ENCODE peak calls at places on chromosomes 16 and 17, in seven cellular contexts. One of them, this sample, is unnamed.

GRCh38 chr17:43720311-43721060 is 38.1 kb downstream of the SOST start:
- DNase-seq in hepatocyte: peak; percentile 82
- DNase-seq in AG09319: no peak
- DNase-seq in bronchial epithelial cell: peak; percentile 29
- DNase-seq in left ventricle myocardium inferior: peak; percentile 86
- DNase-seq in fibroblast of mammary gland: peak; percentile 48
- DNase-seq in CD4-positive, alpha-beta T cell: peak; percentile 63
- DNase-seq in this sample: peak; percentile 70

GRCh38 chr16:31375231-31375630 is 17.9 kb upstream of the ITGAD start:
- DNase-seq in hepatocyte: no peak
- DNase-seq in AG09319: no peak
- DNase-seq in bronchial epithelial cell: no peak
- DNase-seq in left ventricle myocardium inferior: no peak
- DNase-seq in fibroblast of mammary gland: no peak
- DNase-seq in CD4-positive, alpha-beta T cell: no peak
- DNase-seq in this sample: no peak

GRCh38 chr17:62790554-62790953 is 17.6 kb downstream of the MARCHF10 start:
- DNase-seq in hepatocyte: no peak
- DNase-seq in AG09319: peak; percentile 62
- DNase-seq in bronchial epithelial cell: peak; percentile 75
- DNase-seq in left ventricle myocardium inferior: no peak
- DNase-seq in fibroblast of mammary gland: peak; percentile 88
- DNase-seq in CD4-positive, alpha-beta T cell: no peak
- DNase-seq in this sample: no peak

GRCh38 chr16:81466351-81466960 is 21.8 kb downstream of the CMIP start:
- DNase-seq in hepatocyte: no peak
- DNase-seq in AG09319: no peak
- DNase-seq in bronchial epithelial cell: peak; percentile 43
- DNase-seq in left ventricle myocardium inferior: peak; percentile 10
- DNase-seq in fibroblast of mammary gland: peak; percentile 48
- DNase-seq in CD4-positive, alpha-beta T cell: no peak
- DNase-seq in this sample: no peak

GRCh38 chr17:80633994-80634566 is 89.4 kb downstream of the RPTOR start:
- DNase-seq in hepatocyte: no peak
- DNase-seq in AG09319: no peak
- DNase-seq in bronchial epithelial cell: no peak
- DNase-seq in left ventricle myocardium inferior: no peak
- DNase-seq in fibroblast of mammary gland: no peak
- DNase-seq in CD4-positive, alpha-beta T cell: no peak
- DNase-seq in this sample: no peak

GRCh38 chr17:15910791-15911190 is 34.1 kb upstream of the ADORA2B start:
- DNase-seq in hepatocyte: no peak
- DNase-seq in AG09319: no peak
- DNase-seq in bronchial epithelial cell: peak; percentile 62
- DNase-seq in left ventricle myocardium inferior: no peak
- DNase-seq in fibroblast of mammary gland: no peak
- DNase-seq in CD4-positive, alpha-beta T cell: no peak
- DNase-seq in this sample: no peak

GRCh38 chr17:12568358-12569251 is 97.1 kb upstream of the MYOCD start:
- DNase-seq in hepatocyte: no peak
- DNase-seq in AG09319: no peak
- DNase-seq in bronchial epithelial cell: peak; percentile 57
- DNase-seq in left ventricle myocardium inferior: no peak
- DNase-seq in fibroblast of mammary gland: no peak
- DNase-seq in CD4-positive, alpha-beta T cell: no peak
- DNase-seq in this sample: no peak

GRCh38 chr16:68893710-68894705 is 50.7 kb downstream of the TANGO6 start:
- DNase-seq in hepatocyte: peak; percentile 80
- DNase-seq in AG09319: no peak
- DNase-seq in bronchial epithelial cell: peak; percentile 25
- DNase-seq in left ventricle myocardium inferior: peak; percentile 40
- DNase-seq in fibroblast of mammary gland: peak; percentile 17
- DNase-seq in CD4-positive, alpha-beta T cell: no peak
- DNase-seq in this sample: no peak

GRCh38 chr16:69315486-69316311 is 4.5 kb downstream of the VPS4A start:
- DNase-seq in hepatocyte: no peak
- DNase-seq in AG09319: no peak
- DNase-seq in bronchial epithelial cell: no peak
- DNase-seq in left ventricle myocardium inferior: no peak
- DNase-seq in fibroblast of mammary gland: no peak
- DNase-seq in CD4-positive, alpha-beta T cell: no peak
- DNase-seq in this sample: no peak

GRCh38 chr17:41928693-41929251 is 1.6 kb upstream of the ODAD4 start:
- DNase-seq in hepatocyte: no peak
- DNase-seq in AG09319: no peak
- DNase-seq in bronchial epithelial cell: no peak
- DNase-seq in left ventricle myocardium inferior: no peak
- DNase-seq in fibroblast of mammary gland: no peak
- DNase-seq in CD4-positive, alpha-beta T cell: no peak
- DNase-seq in this sample: no peak

GRCh38 chr17:59839646-59840328 is 53.0 kb downstream of the TUBD1 start:
- DNase-seq in hepatocyte: peak; percentile 13
- DNase-seq in AG09319: peak; percentile 22
- DNase-seq in bronchial epithelial cell: no peak
- DNase-seq in left ventricle myocardium inferior: no peak
- DNase-seq in fibroblast of mammary gland: peak; percentile 35
- DNase-seq in CD4-positive, alpha-beta T cell: no peak
- DNase-seq in this sample: no peak

GRCh38 chr16:83958842-83959565 is 6.0 kb downstream of the OSGIN1 start:
- DNase-seq in hepatocyte: no peak
- DNase-seq in AG09319: no peak
- DNase-seq in bronchial epithelial cell: no peak
- DNase-seq in left ventricle myocardium inferior: no peak
- DNase-seq in fibroblast of mammary gland: no peak
- DNase-seq in CD4-positive, alpha-beta T cell: no peak
- DNase-seq in this sample: no peak

GRCh38 chr16:15775209-15775608 is 81.6 kb downstream of the MYH11 start:
- DNase-seq in hepatocyte: no peak
- DNase-seq in AG09319: no peak
- DNase-seq in bronchial epithelial cell: peak; percentile 10
- DNase-seq in left ventricle myocardium inferior: no peak
- DNase-seq in fibroblast of mammary gland: peak; percentile 44
- DNase-seq in CD4-positive, alpha-beta T cell: no peak
- DNase-seq in this sample: no peak

GRCh38 chr16:67666538-67667433 is at the start of the genes C16orf86 and ENKD1:
- DNase-seq in hepatocyte: peak; percentile 85
- DNase-seq in AG09319: peak; percentile 25
- DNase-seq in bronchial epithelial cell: peak; percentile 34
- DNase-seq in left ventricle myocardium inferior: peak; percentile 89
- DNase-seq in fibroblast of mammary gland: peak; percentile 64
- DNase-seq in CD4-positive, alpha-beta T cell: peak; percentile 77
- DNase-seq in this sample: peak; percentile 77

GRCh38 chr17:22123536-22124281 is 431.4 kb downstream of the KCNJ18 start:
- DNase-seq in hepatocyte: no peak
- DNase-seq in AG09319: no peak
- DNase-seq in bronchial epithelial cell: no peak
- DNase-seq in left ventricle myocardium inferior: no peak
- DNase-seq in fibroblast of mammary gland: no peak
- DNase-seq in CD4-positive, alpha-beta T cell: no peak
- DNase-seq in this sample: no peak

DNA sequence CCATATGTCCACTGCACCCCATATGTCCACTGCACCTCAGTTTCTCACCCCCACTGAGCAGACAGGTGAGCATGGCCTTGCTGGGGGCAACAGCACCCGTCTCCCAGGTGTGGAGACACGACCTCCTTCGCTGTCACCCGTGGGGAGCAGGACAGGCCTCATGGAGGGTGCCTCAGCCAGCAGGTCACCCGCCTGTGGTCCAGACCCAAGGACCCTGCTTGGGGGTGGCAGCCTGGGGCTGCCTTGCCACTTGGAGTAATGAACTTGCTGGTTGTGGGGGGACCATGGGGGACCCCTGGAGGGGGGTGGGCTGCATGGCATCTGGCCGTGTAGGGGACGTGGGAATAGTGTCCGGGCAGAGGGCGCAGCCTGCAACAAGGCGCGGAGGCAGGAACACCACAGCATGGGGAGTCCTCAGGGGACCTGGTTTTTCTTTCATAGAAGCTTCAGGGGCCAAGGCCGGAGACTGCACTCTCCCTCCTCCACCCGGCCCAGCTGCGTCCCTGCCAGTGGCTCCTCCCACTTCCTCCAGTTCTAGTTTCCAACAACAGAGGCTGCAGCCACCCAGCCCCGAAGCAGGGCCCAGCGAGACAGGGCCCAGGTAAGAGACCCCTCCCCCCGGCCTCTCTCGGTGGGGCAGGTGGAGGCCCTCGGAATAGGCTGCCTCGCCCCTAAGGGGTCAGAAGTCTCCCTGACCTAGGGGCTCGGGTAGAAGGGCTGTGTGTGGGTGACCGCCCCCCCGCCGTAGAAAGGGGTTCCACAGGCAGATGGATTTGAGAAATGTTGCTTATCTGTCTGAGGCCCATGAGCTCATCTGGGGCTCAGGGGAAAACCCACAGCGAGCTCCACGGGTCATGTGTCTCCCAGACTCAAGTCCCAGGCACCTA is at the start of gene NHLRC4:
- DNase-seq in hepatocyte: peak; percentile 80
- DNase-seq in AG09319: no peak
- DNase-seq in bronchial epithelial cell: no peak
- DNase-seq in left ventricle myocardium inferior: peak; percentile 83
- DNase-seq in fibroblast of mammary gland: peak; percentile 54
- DNase-seq in CD4-positive, alpha-beta T cell: peak; percentile 30
- DNase-seq in this sample: peak; percentile 40
- TF ChIP-seq CTCF in hepatocyte: no peak
- TF ChIP-seq CTCF in AG09319: no peak
- TF ChIP-seq CTCF in bronchial epithelial cell: no peak
- TF ChIP-seq CTCF in left ventricle myocardium inferior: peak; percentile 11
- TF ChIP-seq CTCF in fibroblast of mammary gland: no peak
- TF ChIP-seq CTCF in CD4-positive, alpha-beta T cell: no peak
- TF ChIP-seq CTCF in this sample: no peak

GRCh38 chr16:4618645-4619418 is 4.1 kb upstream of the UBALD1 start:
- DNase-seq in hepatocyte: no peak
- DNase-seq in AG09319: no peak
- DNase-seq in bronchial epithelial cell: peak; percentile 68
- DNase-seq in left ventricle myocardium inferior: no peak
- DNase-seq in fibroblast of mammary gland: no peak
- DNase-seq in CD4-positive, alpha-beta T cell: no peak
- DNase-seq in this sample: no peak
- TF ChIP-seq CTCF in hepatocyte: no peak
- TF ChIP-seq CTCF in AG09319: no peak
- TF ChIP-seq CTCF in bronchial epithelial cell: no peak
- TF ChIP-seq CTCF in left ventricle myocardium inferior: no peak
- TF ChIP-seq CTCF in fibroblast of mammary gland: no peak
- TF ChIP-seq CTCF in CD4-positive, alpha-beta T cell: no peak
- TF ChIP-seq CTCF in this sample: no peak

GRCh38 chr16:88455610-88456355 is 2.7 kb downstream of the ZFPM1 start:
- DNase-seq in hepatocyte: peak; percentile 71
- DNase-seq in AG09319: peak; percentile 10
- DNase-seq in bronchial epithelial cell: peak; percentile 39
- DNase-seq in left ventricle myocardium inferior: no peak
- DNase-seq in fibroblast of mammary gland: peak; percentile 38
- DNase-seq in CD4-positive, alpha-beta T cell: peak; percentile 66
- DNase-seq in this sample: peak; percentile 69
- TF ChIP-seq CTCF in hepatocyte: no peak
- TF ChIP-seq CTCF in AG09319: no peak
- TF ChIP-seq CTCF in bronchial epithelial cell: no peak
- TF ChIP-seq CTCF in left ventricle myocardium inferior: no peak
- TF ChIP-seq CTCF in fibroblast of mammary gland: no peak
- TF ChIP-seq CTCF in CD4-positive, alpha-beta T cell: peak; percentile 17
- TF ChIP-seq CTCF in this sample: no peak

GRCh38 chr16:28596115-28596630 is 677 bp downstream of the SULT1A2 start:
- DNase-seq in hepatocyte: no peak
- DNase-seq in AG09319: no peak
- DNase-seq in bronchial epithelial cell: no peak
- DNase-seq in left ventricle myocardium inferior: no peak
- DNase-seq in fibroblast of mammary gland: no peak
- DNase-seq in CD4-positive, alpha-beta T cell: no peak
- DNase-seq in this sample: no peak
- TF ChIP-seq CTCF in hepatocyte: no peak
- TF ChIP-seq CTCF in AG09319: no peak
- TF ChIP-seq CTCF in bronchial epithelial cell: no peak
- TF ChIP-seq CTCF in left ventricle myocardium inferior: no peak
- TF ChIP-seq CTCF in fibroblast of mammary gland: no peak
- TF ChIP-seq CTCF in CD4-positive, alpha-beta T cell: no peak
- TF ChIP-seq CTCF in this sample: no peak

GRCh38 chr17:61507667-61508066 is 55.4 kb downstream of the TBX4 start:
- DNase-seq in hepatocyte: no peak
- DNase-seq in AG09319: no peak
- DNase-seq in bronchial epithelial cell: no peak
- DNase-seq in left ventricle myocardium inferior: no peak
- DNase-seq in fibroblast of mammary gland: no peak
- DNase-seq in CD4-positive, alpha-beta T cell: no peak
- DNase-seq in this sample: no peak
- TF ChIP-seq CTCF in hepatocyte: no peak
- TF ChIP-seq CTCF in AG09319: no peak
- TF ChIP-seq CTCF in bronchial epithelial cell: no peak
- TF ChIP-seq CTCF in left ventricle myocardium inferior: no peak
- TF ChIP-seq CTCF in fibroblast of mammary gland: no peak
- TF ChIP-seq CTCF in CD4-positive, alpha-beta T cell: no peak
- TF ChIP-seq CTCF in this sample: no peak

GRCh38 chr17:7324438-7324779 is 4.7 kb downstream of the NEURL4 start:
- DNase-seq in hepatocyte: no peak
- DNase-seq in AG09319: no peak
- DNase-seq in bronchial epithelial cell: no peak
- DNase-seq in left ventricle myocardium inferior: no peak
- DNase-seq in fibroblast of mammary gland: no peak
- DNase-seq in CD4-positive, alpha-beta T cell: no peak
- DNase-seq in this sample: no peak
- TF ChIP-seq CTCF in hepatocyte: no peak
- TF ChIP-seq CTCF in AG09319: no peak
- TF ChIP-seq CTCF in bronchial epithelial cell: no peak
- TF ChIP-seq CTCF in left ventricle myocardium inferior: no peak
- TF ChIP-seq CTCF in fibroblast of mammary gland: no peak
- TF ChIP-seq CTCF in CD4-positive, alpha-beta T cell: no peak
- TF ChIP-seq CTCF in this sample: no peak

This sample was measured in activated B cell treated with CpG ODN at 0.5 μM for 24 hours.